ENCODE peak calls at places on chromosomes 2 and 18, in seven cellular contexts. I is neural progenitor cell, O is MM.1S, Q is mammary epithelial cell, F is WERI-Rb-1, U is brain microvascular endothelial cell, B is heart right ventricle. S is an unnamed sample.
A peak's percentile ranks its signal among the peaks of the same experiment; 100 is the strongest.

GRCh38 chr2:201697899-201698298 is 545 bp downstream of the MPP4 start:
- DNase-seq in I (no peak), O (no peak), U (peak; percentile 82), F (no peak), Q (peak; percentile 22), B (no peak), S (no peak)

GRCh38 chr2:46064396-46064795 is 232.8 kb upstream of the EPAS1 start:
- DNase-seq in B (no peak), U (no peak), Q (no peak), O (no peak), I (no peak), F (no peak), S (no peak)

GRCh38 chr2:208369091-208369490 is 37.5 kb upstream of the PTH2R start:
- DNase-seq in Q (peak; percentile 39), F (no peak), I (no peak), U (no peak), B (no peak), O (no peak), S (no peak)

GRCh38 chr2:127415593-127416485 is 2.4 kb upstream of the PROC start:
- DNase-seq in O (peak; percentile 38), B (peak; percentile 30), Q (peak; percentile 72), I (peak; percentile 90), U (no peak), F (peak; percentile 86), S (peak; percentile 63)

GRCh38 chr2:177724398-177725287 is 332.1 kb downstream of the AGPS start:
- DNase-seq in F (peak; percentile 59), U (peak; percentile 40), Q (peak; percentile 15), B (peak; percentile 58), O (peak; percentile 58), I (peak; percentile 80), S (peak; percentile 73)

GRCh38 chr2:213185147-213185822 is 33.9 kb upstream of the IKZF2 start:
- DNase-seq in I (no peak), B (no peak), O (no peak), Q (no peak), U (no peak), F (no peak), S (no peak)

GRCh38 chr2:182970486-182970885 is 67.8 kb downstream of the NCKAP1 start:
- DNase-seq in U (no peak), Q (no peak), F (no peak), O (no peak), B (no peak), I (no peak), S (no peak)

GRCh38 chr2:213007290-213007838 is 144.0 kb downstream of the IKZF2 start:
- DNase-seq in I (peak; percentile 24), U (no peak), B (no peak), F (no peak), Q (no peak), O (no peak), S (no peak)

GRCh38 chr2:215358312-215358845 is 46.5 kb downstream of the ATIC start:
- DNase-seq in F (no peak), O (no peak), Q (no peak), I (no peak), B (no peak), U (no peak), S (no peak)

GRCh38 chr18:9724797-9725196 is 16.7 kb downstream of the RAB31 start:
- DNase-seq in I (no peak), O (no peak), U (no peak), F (no peak), Q (no peak), B (no peak), S (no peak)

GRCh38 chr18:72823345-72823744 is 44.4 kb downstream of the NETO1 start:
- DNase-seq in O (no peak), Q (no peak), B (no peak), I (no peak), U (no peak), F (no peak), S (no peak)

GRCh38 chr2:37625781-37626548 is 45.5 kb downstream of the CDC42EP3 start:
- DNase-seq in Q (no peak), O (peak; percentile 89), F (no peak), B (peak; percentile 30), I (no peak), U (no peak), S (peak; percentile 39)

GRCh38 chr2:47160207-47160606 is 5.1 kb upstream of the STPG4 start:
- DNase-seq in F (no peak), U (no peak), O (no peak), B (no peak), Q (no peak), I (no peak), S (no peak)

GRCh38 chr2:218805627-218806026 is 23.7 kb downstream of the CYP27A1 start:
- DNase-seq in F (no peak), O (no peak), B (no peak), I (no peak), U (peak; percentile 68), Q (peak; percentile 41), S (no peak)

GRCh38 chr2:218807626-218808025 is 24.0 kb downstream of the PRKAG3 start:
- DNase-seq in U (no peak), B (no peak), I (no peak), F (no peak), O (no peak), Q (no peak), S (no peak)

GRCh38 chr2:218809515-218809914 is 22.1 kb downstream of the PRKAG3 start:
- DNase-seq in B (no peak), U (no peak), O (no peak), I (no peak), Q (no peak), F (no peak), S (no peak)

GRCh38 chr2:218804817-218805216 is 22.9 kb downstream of the CYP27A1 start:
- DNase-seq in F (no peak), Q (no peak), U (no peak), I (no peak), B (no peak), O (no peak), S (no peak)

DNA sequence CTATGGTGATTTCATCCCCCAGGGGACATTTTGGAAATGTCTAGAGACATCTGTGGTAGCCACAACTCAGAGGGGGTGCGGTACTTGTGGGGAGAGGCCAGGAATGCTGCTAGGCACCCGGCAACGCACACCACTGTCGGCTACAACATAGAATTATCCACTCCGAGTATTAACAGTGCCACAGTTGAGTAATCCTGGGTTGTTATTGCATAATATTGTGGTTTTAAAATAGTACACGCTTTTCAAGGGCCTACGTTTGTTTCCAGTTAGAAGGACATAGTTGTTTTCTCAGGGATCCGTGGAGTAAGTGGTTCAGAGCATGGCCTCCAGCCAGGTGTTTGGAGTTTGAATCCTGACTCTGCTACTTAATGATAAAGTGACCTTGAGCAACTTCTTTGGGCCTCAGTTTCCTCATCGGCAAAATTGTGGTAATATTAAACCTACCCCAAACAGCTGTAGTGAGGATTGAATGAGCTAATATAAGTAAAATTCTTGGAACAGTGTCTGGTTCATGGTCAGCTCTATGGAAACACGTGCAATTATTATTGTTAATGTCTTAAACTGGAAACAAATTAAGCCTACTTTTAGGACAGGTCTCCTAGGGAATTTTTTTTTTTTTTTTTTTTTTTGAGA is 24.5 kb downstream of the CYP27A1 start:
- DNase-seq in I (no peak), B (peak; percentile 64), F (no peak), Q (peak; percentile 94), O (no peak), U (peak; percentile 99), S (peak; percentile 90)
- H3K27ac ChIP-seq in I (no peak overlapping the region), B (peak overlapping the region; percentile 63), F (no peak overlapping the region), Q (peak overlapping the region; percentile 50), O (no peak overlapping the region), U (peak overlapping the region; percentile 61), S (peak overlapping the region; percentile 70)

GRCh38 chr2:115739574-115739973 is 1297.1 kb downstream of the DPP10 start:
- DNase-seq in F (no peak), B (no peak), I (peak; percentile 40), Q (no peak), O (no peak), U (no peak), S (no peak)
- TF ChIP-seq CTCF in F (peak; percentile 46), B (no peak), I (peak; percentile 61), Q (no peak), O (no peak), U (no peak), S (no peak)

DNA sequence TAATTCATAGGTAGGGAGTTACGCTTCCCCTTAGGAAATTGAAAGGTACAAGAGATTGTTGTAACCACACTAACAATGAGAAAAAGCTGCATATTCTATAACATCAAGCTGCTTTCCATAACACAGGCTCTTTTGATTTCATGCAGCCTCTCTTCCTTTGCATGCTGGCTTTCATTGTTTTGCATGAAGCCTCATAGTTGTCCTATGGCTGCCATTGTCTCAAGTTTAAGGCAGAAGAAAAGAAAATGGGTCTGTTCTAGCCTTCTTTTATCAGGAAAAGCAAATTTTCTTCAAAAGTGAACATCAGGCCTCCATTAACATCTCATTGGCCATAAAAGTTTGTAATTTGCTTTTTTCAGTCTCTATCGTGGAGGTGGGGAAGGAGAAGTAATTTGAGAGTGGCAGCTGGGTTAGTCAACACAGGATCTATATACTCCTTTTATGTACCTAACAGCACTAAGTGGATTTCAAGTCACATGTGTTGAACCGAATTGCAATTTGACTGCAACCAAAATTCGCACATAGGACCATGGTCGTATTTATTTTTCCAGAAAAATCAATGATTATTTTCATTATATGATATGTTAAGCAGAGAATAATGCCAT is 248.5 kb upstream of the RND3 start:
- DNase-seq in B (no peak), Q (no peak), F (no peak), I (no peak), O (no peak), U (no peak), S (no peak)
- H3K27ac ChIP-seq in B (no peak overlapping the region), Q (no peak overlapping the region), F (no peak overlapping the region), I (no peak overlapping the region), O (no peak overlapping the region), U (no peak overlapping the region), S (no peak overlapping the region)

GRCh38 chr2:228689049-228689448 is 507.6 kb upstream of the SPHKAP start:
- DNase-seq in I (peak; percentile 80), F (peak; percentile 22), B (no peak), O (no peak), U (no peak), Q (no peak), S (no peak)
- TF ChIP-seq CTCF in I (peak; percentile 77), F (peak; percentile 22), B (peak; percentile 10), O (no peak), U (peak; percentile 47), Q (no peak), S (no peak)

GRCh38 chr2:28048341-28048740 is 157.8 kb downstream of the BABAM2 start:
- DNase-seq in B (no peak), U (no peak), F (no peak), Q (no peak), O (no peak), I (no peak), S (no peak)
- H3K27ac ChIP-seq in B (no peak overlapping the region), U (peak overlapping the region; percentile 34), F (no peak overlapping the region), Q (no peak overlapping the region), O (no peak overlapping the region), I (no peak overlapping the region), S (no peak overlapping the region)

GRCh38 chr2:74762789-74763188 is 71.1 kb upstream of the HK2 start:
- DNase-seq in B (no peak), U (no peak), O (no peak), Q (no peak), I (no peak), F (peak; percentile 73), S (no peak)
- TF ChIP-seq CTCF in B (no peak), U (peak; percentile 9), O (no peak), Q (no peak), I (peak; percentile 39), F (peak; percentile 74), S (no peak)

DNA sequence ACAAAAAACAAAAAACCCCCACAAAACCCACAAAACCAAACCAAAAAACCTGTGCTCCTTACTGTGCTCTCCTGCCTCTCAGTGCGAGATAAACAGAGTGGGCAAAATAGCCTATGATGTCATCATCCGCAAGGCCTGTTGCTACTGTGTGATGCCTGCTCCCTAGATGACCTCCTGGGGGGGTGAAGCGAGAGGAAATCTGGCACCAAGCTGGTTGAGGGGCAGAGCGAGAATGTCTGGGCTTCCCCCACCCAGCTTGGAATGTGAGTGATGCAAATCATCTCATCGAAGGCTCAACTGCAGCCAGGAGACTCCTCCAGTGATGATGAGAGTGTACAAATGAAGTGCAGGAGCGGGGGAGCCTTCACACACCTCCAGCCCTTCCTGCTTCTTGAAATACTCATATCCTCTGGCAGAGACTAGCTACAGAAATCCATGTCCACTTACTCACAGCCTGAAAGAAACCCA is 57.7 kb upstream of the MAP4K3 start:
- DNase-seq in Q (peak; percentile 88), B (peak; percentile 50), F (no peak), O (no peak), I (peak; percentile 24), U (peak; percentile 98), S (no peak)
- H3K27ac ChIP-seq in Q (no peak overlapping the region), B (peak overlapping the region; percentile 73), F (no peak overlapping the region), O (no peak overlapping the region), I (no peak overlapping the region), U (peak overlapping the region; percentile 75), S (no peak overlapping the region)